ENCODE peak calls at places on chromosomes 13 and 19, in eight cellular contexts. B is heart left ventricle, E is K562, I is ovary, F is A549, G is transverse colon, V is endothelial cell of umbilical vein, U is stomach. M is an unnamed sample.

GRCh38 chr19:45528744-45529453 is 21.6 kb downstream of the VASP start:
- DNase-seq in U (peak; percentile 70), B (no peak), I (no peak), G (peak; percentile 77), V (no peak), F (no peak), E (peak; percentile 73), M (no peak)

GRCh38 chr13:22428188-22428828 is 752.5 kb upstream of the SGCG start:
- DNase-seq in U (no peak), E (peak; percentile 4), G (no peak), B (peak; percentile 45), I (no peak), V (no peak), F (no peak), M (no peak)

GRCh38 chr19:15251749-15252397 is 19.6 kb upstream of the EPHX3 start:
- DNase-seq in U (peak; percentile 33), E (peak; percentile 33), F (peak; percentile 58), B (peak; percentile 86), G (peak; percentile 67), V (peak; percentile 73), I (peak; percentile 89), M (peak; percentile 93)

GRCh38 chr19:49271080-49271753 is 53.8 kb downstream of the SLC6A16 start:
- DNase-seq in B (no peak), E (no peak), F (no peak), V (no peak), I (no peak), G (no peak), U (no peak), M (no peak)

GRCh38 chr13:20159646-20160345 is 1.1 kb downstream of the GJA3 start:
- DNase-seq in B (no peak), E (no peak), F (no peak), U (no peak), V (peak; percentile 20), G (no peak), I (no peak), M (no peak)

GRCh38 chr19:15159251-15159650 is 41.5 kb downstream of the NOTCH3 start:
- DNase-seq in U (no peak), V (no peak), G (no peak), B (no peak), I (no peak), E (peak; percentile 14), F (no peak), M (no peak)

GRCh38 chr13:98495627-98496238 is 81.2 kb downstream of the STK24 start:
- DNase-seq in G (no peak), I (no peak), F (no peak), E (no peak), U (no peak), B (no peak), V (no peak), M (no peak)

GRCh38 chr13:113647351-113648217 is 10.4 kb downstream of the ATP4B start:
- DNase-seq in B (peak; percentile 89), F (peak; percentile 5), G (peak; percentile 94), U (peak; percentile 96), V (peak; percentile 49), E (no peak), I (peak; percentile 68), M (peak; percentile 69)

GRCh38 chr13:107192289-107192688 is 624.4 kb upstream of the ARGLU1 start:
- DNase-seq in F (no peak), I (no peak), U (peak; percentile 37), B (no peak), E (no peak), G (no peak), V (no peak), M (no peak)

DNA sequence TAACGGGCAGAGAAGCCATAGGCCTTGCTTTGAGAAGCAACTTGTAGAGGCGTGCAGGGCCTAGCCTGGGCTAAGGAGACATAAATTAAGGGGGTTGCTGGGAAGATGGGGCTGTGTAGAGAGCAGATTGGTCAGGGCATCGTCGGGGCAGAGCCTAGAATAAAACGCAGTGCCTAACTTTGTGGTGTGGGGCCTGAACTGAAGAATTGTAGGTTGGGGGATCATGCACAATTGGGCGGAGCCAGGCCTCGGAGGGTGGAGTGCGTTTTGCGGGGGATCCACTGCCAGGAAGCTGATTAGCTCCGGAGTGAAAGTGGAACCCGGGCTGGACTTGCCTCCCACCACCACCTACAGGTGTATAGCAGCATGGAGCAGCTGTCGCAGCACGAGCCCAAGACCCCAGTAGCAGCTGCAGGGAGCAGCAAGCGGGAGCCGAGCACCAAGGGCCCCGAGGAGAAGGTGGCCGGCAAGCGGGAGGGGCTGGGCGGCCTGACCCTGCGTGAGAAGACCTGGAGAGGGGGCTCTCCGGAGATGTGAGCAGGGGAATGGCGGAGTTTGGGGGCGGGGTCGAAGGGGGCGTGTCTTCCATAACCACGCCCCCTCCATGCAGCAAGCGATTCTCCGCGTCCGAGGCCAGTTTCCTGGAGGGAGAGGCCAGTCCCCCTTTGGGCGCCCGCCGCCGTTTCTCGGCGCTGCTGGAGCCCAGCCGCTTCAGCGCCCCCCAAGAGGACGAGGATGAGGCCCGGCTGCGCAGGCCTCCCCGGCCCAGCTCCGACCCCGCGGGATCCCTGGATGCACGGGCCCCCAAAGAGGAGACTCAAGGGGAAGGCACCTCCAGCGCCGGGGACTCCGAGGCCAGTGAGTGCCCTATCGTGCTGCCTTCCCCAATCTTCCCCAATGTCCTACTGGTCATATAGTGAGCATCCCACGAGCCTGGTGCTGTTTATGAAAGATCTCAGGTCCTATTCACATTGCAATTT is 13.8 kb downstream of the DNASE2 start:
- DNase-seq in B (peak; percentile 53), F (no peak), G (peak; percentile 76), E (peak; percentile 92), I (peak; percentile 81), U (peak; percentile 73), V (peak; percentile 73), M (peak; percentile 57)
- TF ChIP-seq POLR2A in B (no peak), F (no peak), G (no peak), E (peak; percentile 59), I (no peak), U (no peak), V (no peak), M (no peak)

GRCh38 chr19:57606931-57607330 is 7.1 kb upstream of the ZNF134 start:
- DNase-seq in U (no peak), B (no peak), G (no peak), I (no peak), E (no peak), V (no peak), F (no peak), M (no peak)
- H3K9me3 ChIP-seq in U (peaks cover 23% of the 10 kb centered on the region), B (peaks cover 90% of the 10 kb centered on the region), G (peaks cover 44% of the 10 kb centered on the region), I (no peaks in the 10 kb centered on the region), E (peaks cover 12% of the 10 kb centered on the region), V (peaks cover 3% of the 10 kb centered on the region), F (peaks cover 99% of the 10 kb centered on the region), M (peaks cover 60% of the 10 kb centered on the region)

GRCh38 chr13:99894105-99894504 is 77.5 kb downstream of the ZIC5 start:
- DNase-seq in B (no peak), I (no peak), V (no peak), U (no peak), G (no peak), F (no peak), E (no peak), M (no peak)

GRCh38 chr13:99895999-99896695 is 75.4 kb downstream of the ZIC5 start:
- DNase-seq in F (no peak), B (no peak), G (no peak), V (no peak), I (no peak), U (no peak), E (no peak), M (no peak)

GRCh38 chr13:99896712-99897440 is 74.7 kb downstream of the ZIC5 start:
- DNase-seq in U (no peak), B (no peak), E (no peak), G (no peak), F (no peak), I (no peak), V (no peak), M (no peak)

GRCh38 chr13:99894835-99895427 is 76.6 kb downstream of the ZIC5 start:
- DNase-seq in G (peak; percentile 18), F (no peak), B (no peak), V (peak; percentile 11), I (no peak), E (no peak), U (no peak), M (no peak)

DNA sequence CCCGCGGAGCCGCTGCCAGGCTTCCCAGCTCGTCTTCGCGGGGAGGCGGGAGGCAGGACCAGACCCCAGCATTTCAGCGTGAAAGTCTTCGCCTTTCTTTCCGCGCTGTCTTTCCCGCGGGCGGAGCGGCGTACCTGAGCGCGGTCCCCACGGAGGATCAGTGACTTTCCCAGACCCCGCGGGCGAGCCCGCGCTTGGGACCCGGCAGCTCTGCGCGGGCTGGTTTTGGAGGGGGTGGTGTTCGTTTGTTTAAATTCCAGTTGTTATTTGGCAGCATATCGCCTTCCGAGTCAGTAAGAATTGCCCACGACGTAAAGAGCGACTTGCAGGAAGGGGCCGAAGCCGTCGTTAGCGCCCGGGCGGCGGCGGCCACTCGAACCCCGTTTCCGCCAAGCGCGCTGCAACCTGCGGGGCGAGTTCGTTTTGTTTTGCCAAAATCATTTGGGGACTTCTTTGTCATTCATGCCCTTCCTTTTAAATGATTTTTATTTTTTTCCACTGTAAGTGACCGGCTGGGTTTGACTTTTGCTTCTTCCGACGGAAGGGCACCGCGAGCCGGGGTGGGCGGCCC is 76.1 kb downstream of the ZIC5 start:
- DNase-seq in E (no peak), U (no peak), G (no peak), V (peak; percentile 11), F (no peak), B (no peak), I (no peak), M (no peak)
- H3K27ac ChIP-seq in E (no peak overlapping the region), U (no peak overlapping the region), G (no peak overlapping the region), V (no peak overlapping the region), F (no peak overlapping the region), B (no peak overlapping the region), I (no peak overlapping the region), M (no peak overlapping the region)

GRCh38 chr19:40433391-40434216 is 7.8 kb upstream of the SERTAD1 start:
- DNase-seq in E (peak; percentile 93), U (peak; percentile 91), V (peak; percentile 89), F (peak; percentile 95), I (peak; percentile 90), B (peak; percentile 92), G (peak; percentile 92), M (peak; percentile 92)
- TF ChIP-seq POLR2A in E (peak; percentile 79), U (no peak), V (peak; percentile 90), F (peak; percentile 90), I (peak; percentile 52), B (peak; percentile 52), G (peak; percentile 77), M (peak; percentile 45)

DNA sequence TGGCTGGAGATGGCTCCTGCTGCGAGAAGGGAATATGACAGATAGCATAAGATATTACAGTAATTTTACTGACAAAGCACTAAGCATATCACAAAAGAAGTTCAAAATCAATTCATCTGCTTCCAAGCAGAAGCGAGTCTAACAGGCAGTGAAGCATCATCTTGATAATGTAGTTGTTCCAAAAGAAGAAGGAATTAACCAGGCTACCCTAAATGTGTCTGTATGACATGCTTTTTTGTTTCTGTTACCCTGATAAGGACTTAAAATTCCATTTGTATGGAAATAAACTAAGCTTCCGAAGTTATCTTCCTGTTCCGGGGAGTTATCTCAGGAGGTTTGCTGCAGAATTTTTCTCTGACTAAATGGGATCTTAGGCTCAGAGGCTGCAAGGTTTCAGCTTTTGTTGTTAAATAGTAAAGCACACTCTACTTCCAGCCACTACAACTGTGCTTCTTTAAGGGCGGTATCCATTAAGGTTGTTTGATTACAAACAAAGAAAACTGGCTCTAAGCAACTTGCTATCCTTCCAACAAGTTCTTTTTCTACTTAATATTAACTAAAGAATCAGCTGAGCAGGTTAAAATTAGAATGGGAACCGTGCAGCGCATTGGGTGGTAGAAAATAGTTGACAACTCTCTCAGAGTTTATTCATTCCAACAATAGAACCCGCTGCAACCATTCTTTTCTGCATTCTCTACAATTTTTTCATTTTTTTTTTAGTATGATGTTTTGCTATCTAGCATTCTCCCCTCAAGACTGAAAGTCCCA is 607.3 kb downstream of the UQCRFS1 start:
- DNase-seq in V (no peak), E (peak; percentile 72), B (no peak), F (no peak), I (no peak), G (no peak), U (no peak), M (no peak)
- H3K9me3 ChIP-seq in V (peaks cover 5% of the 10 kb centered on the region), E (peaks cover 10% of the 10 kb centered on the region), B (peaks cover 14% of the 10 kb centered on the region), F (peaks cover 29% of the 10 kb centered on the region), I (no peaks in the 10 kb centered on the region), G (peaks cover 5% of the 10 kb centered on the region), U (peaks cover 8% of the 10 kb centered on the region), M (no peaks in the 10 kb centered on the region)